ENCODE peak calls at places on chromosomes 12 and 14, in seven cellular contexts. V is pancreas; T is activated CD4-positive, alpha-beta T cell treated with anti-CD3 and anti-CD28 coated beads for 1 hour; J is GDM1; U is endothelial cell; A is hippocampal formation; B is C1 segment of cervical spinal cord. N is an unnamed sample.
A peak's percentile ranks its signal among the peaks of the same experiment; 100 is the strongest.

GRCh38 chr12:3251691-3252090 is 174.5 kb downstream of the TSPAN9 start:
- DNase-seq in V (no peak), T (no peak), J (no peak), U (no peak), A (no peak), B (no peak), N (no peak)

GRCh38 chr12:109795023-109795422 is 38.2 kb downstream of the TRPV4 start:
- DNase-seq in V (no peak), T (no peak), J (no peak), U (no peak), A (no peak), B (no peak), N (no peak)

GRCh38 chr12:3227076-3227975 is 150.1 kb downstream of the TSPAN9 start:
- DNase-seq in V (no peak), T (no peak), J (no peak), U (no peak), A (no peak), B (no peak), N (no peak)

GRCh38 chr12:123941485-123942276 is 30.9 kb downstream of the CCDC92 start:
- DNase-seq in V (no peak), T (no peak), J (peak; percentile 51), U (no peak), A (no peak), B (no peak), N (no peak)

GRCh38 chr12:6778212-6778570 is 5.9 kb downstream of the LAG3 start:
- DNase-seq in V (no peak), T (no peak), J (no peak), U (peak; percentile 33), A (no peak), B (no peak), N (no peak)

GRCh38 chr14:94671870-94672444 is 59.8 kb downstream of the SERPINA3 start:
- DNase-seq in V (no peak), T (no peak), J (no peak), U (no peak), A (no peak), B (no peak), N (no peak)

GRCh38 chr14:104926619-104927431 is 2.1 kb downstream of the PLD4 start:
- DNase-seq in V (no peak), T (no peak), J (peak; percentile 60), U (no peak), A (no peak), B (no peak), N (peak; percentile 27)

GRCh38 chr12:64890873-64891468 is 66.5 kb downstream of the TBC1D30 start:
- DNase-seq in V (no peak), T (no peak), J (no peak), U (no peak), A (no peak), B (no peak), N (no peak)

GRCh38 chr14:102500190-102500661 is 9.3 kb downstream of the ANKRD9 start:
- DNase-seq in V (no peak), T (no peak), J (no peak), U (no peak), A (no peak), B (no peak), N (no peak)

GRCh38 chr14:53943751-53944083 is 12.9 kb downstream of the BMP4 start:
- DNase-seq in V (no peak), T (no peak), J (no peak), U (no peak), A (no peak), B (no peak), N (no peak)

GRCh38 chr12:122206976-122207375 is 3.5 kb downstream of the B3GNT4 start:
- DNase-seq in V (no peak), T (no peak), J (no peak), U (no peak), A (no peak), B (no peak), N (no peak)

GRCh38 chr14:61409782-61410181 is 88.4 kb downstream of the PRKCH start:
- DNase-seq in V (no peak), T (no peak), J (no peak), U (no peak), A (no peak), B (no peak), N (no peak)

GRCh38 chr12:91140660-91141045 is 29.4 kb upstream of the LUM start:
- DNase-seq in V (no peak), T (no peak), J (no peak), U (no peak), A (no peak), B (no peak), N (no peak)

GRCh38 chr12:129903956-129904769 is at the start of gene TMEM132D:
- DNase-seq in V (no peak), T (no peak), J (no peak), U (no peak), A (no peak), B (no peak), N (no peak)

GRCh38 chr14:24535737-24536136 is 27.7 kb upstream of the CMA1 start:
- DNase-seq in V (no peak), T (no peak), J (no peak), U (no peak), A (no peak), B (no peak), N (no peak)

GRCh38 chr14:51304956-51305355 is 64.9 kb downstream of the TMX1 start:
- DNase-seq in V (no peak), T (no peak), J (no peak), U (no peak), A (no peak), B (no peak), N (no peak)

GRCh38 chr12:96294831-96295230 is 100.7 kb downstream of the ELK3 start:
- DNase-seq in V (no peak), T (no peak), J (no peak), U (no peak), A (no peak), B (no peak), N (no peak)

GRCh38 chr14:75042040-75042439 is 9.2 kb downstream of the MLH3 start:
- DNase-seq in V (no peak), T (no peak), J (no peak), U (no peak), A (no peak), B (no peak), N (no peak)

GRCh38 chr12:20494803-20495202 is 126.5 kb downstream of the PDE3A start:
- DNase-seq in V (no peak), T (no peak), J (no peak), U (no peak), A (no peak), B (no peak), N (no peak)

GRCh38 chr14:59529189-59529588 is 44.9 kb downstream of the JKAMP start:
- DNase-seq in V (no peak), T (no peak), J (no peak), U (no peak), A (no peak), B (no peak), N (no peak)

GRCh38 chr12:54280401-54281260 is at the start of gene HNRNPA1:
- DNase-seq in V (peak; percentile 92), T (peak; percentile 91), J (peak; percentile 99), U (peak; percentile 89), A (peak; percentile 96), B (peak; percentile 93), N (peak; percentile 90)

N was measured in substantia nigra.